ENCODE peak calls at places on chromosomes 3 and 15, in five cellular contexts. G is neural crest cell, W is GM23338, R is progenitor cell of endocrine pancreas, J is lower leg skin. V is an unnamed sample.

GRCh38 chr3:41933154-41933676 is 28.7 kb downstream of the ULK4 start:
- DNase-seq in G (no peak), W (no peak), R (no peak), J (no peak), V (no peak)

GRCh38 chr3:122754867-122755835 is 38.5 kb downstream of the HSPBAP1 start:
- DNase-seq in R (no peak), W (peak), G (no peak), J (no peak), V (peak)

GRCh38 chr3:162569314-162569713 is 1072.7 kb downstream of the OTOL1 start:
- DNase-seq in W (no peak), G (no peak), J (no peak), R (no peak), V (no peak)

GRCh38 chr15:80550910-80551265 is 144.2 kb upstream of the ABHD17C start:
- DNase-seq in W (no peak), G (no peak), J (no peak), R (no peak), V (no peak)

GRCh38 chr3:71850654-71851053 is 65.7 kb upstream of the PROK2 start:
- DNase-seq in R (no peak), W (no peak), G (no peak), J (no peak), V (no peak)

GRCh38 chr15:73924258-73924921 is 1.9 kb upstream of the LOXL1 start:
- DNase-seq in J (no peak), W (no peak), R (no peak), G (no peak), V (no peak)

GRCh38 chr3:52036222-52036694 is 20.1 kb downstream of the DUSP7 start:
- DNase-seq in J (no peak), R (no peak), G (no peak), W (no peak), V (no peak)

GRCh38 chr3:117898722-117899121 is 1135.9 kb downstream of the IGSF11 start:
- DNase-seq in J (no peak), R (no peak), G (no peak), W (peak), V (peak)

GRCh38 chr15:63983071-63983711 is 63.1 kb downstream of the DAPK2 start:
- DNase-seq in J (peak), W (no peak), G (peak), R (no peak), V (no peak)

GRCh38 chr3:32442766-32443165 is 51.1 kb downstream of the CMTM7 start:
- DNase-seq in W (no peak), J (no peak), G (no peak), R (no peak), V (no peak)

GRCh38 chr3:123331006-123331405 is 117.9 kb downstream of the ADCY5 start:
- DNase-seq in W (no peak), J (no peak), R (no peak), G (no peak), V (no peak)

GRCh38 chr15:78950906-78951840 is 6.3 kb upstream of the CTSH start:
- DNase-seq in J (no peak), W (no peak), R (no peak), G (no peak), V (no peak)

GRCh38 chr3:169748670-169749069 is 16.2 kb downstream of the TERC start:
- DNase-seq in G (no peak), J (no peak), W (no peak), R (no peak), V (no peak)

GRCh38 chr15:90413411-90414379 is 25.7 kb downstream of the IQGAP1 start:
- DNase-seq in W (no peak), R (no peak), G (no peak), J (no peak), V (no peak)

GRCh38 chr3:127710473-127710941 is 37.8 kb downstream of the ABTB1 start:
- DNase-seq in W (no peak), G (no peak), J (peak), R (no peak), V (no peak)

GRCh38 chr3:186953011-186953487 is 22.7 kb downstream of the ST6GAL1 start:
- DNase-seq in J (no peak), W (no peak), G (no peak), R (no peak), V (no peak)

GRCh38 chr15:74776851-74777768 is 4.8 kb upstream of the CSK start:
- DNase-seq in G (no peak), J (no peak), R (no peak), W (peak), V (peak)

GRCh38 chr3:46675426-46675825 is 18.1 kb downstream of the ALS2CL start:
- DNase-seq in J (no peak), R (no peak), G (no peak), W (no peak), V (no peak)

GRCh38 chr15:54082836-54083492 is 104.7 kb downstream of the UNC13C start:
- DNase-seq in W (peak), J (no peak), R (peak), G (peak), V (peak)

GRCh38 chr3:72077473-72078259 is 292.7 kb upstream of the PROK2 start:
- DNase-seq in R (no peak), G (no peak), W (no peak), J (no peak), V (no peak)

GRCh38 chr3:110362756-110363155 is 708.9 kb upstream of the NECTIN3 start:
- DNase-seq in J (no peak), W (no peak), R (no peak), G (no peak), V (no peak)

GRCh38 chr3:31004025-31004678 is 109.7 kb upstream of the GADL1 start:
- DNase-seq in R (no peak), G (no peak), W (no peak), J (no peak), V (no peak)

GRCh38 chr15:89088605-89089315 is 504 bp downstream of the ABHD2 start:
- DNase-seq in G (no peak), R (peak), W (peak), J (peak), V (peak)

GRCh38 chr15:101153801-101154656 is 97.8 kb downstream of the CHSY1 start:
- DNase-seq in G (no peak), R (no peak), W (no peak), J (no peak), V (no peak)

GRCh38 chr15:101151286-101151685 is 100.6 kb downstream of the CHSY1 start:
- DNase-seq in J (no peak), G (no peak), W (no peak), R (no peak), V (no peak)

GRCh38 chr15:101150723-101151040 is 101.2 kb downstream of the CHSY1 start:
- DNase-seq in G (no peak), W (no peak), J (no peak), R (no peak), V (no peak)

GRCh38 chr15:101149864-101150722 is 101.8 kb downstream of the CHSY1 start:
- DNase-seq in R (no peak), J (no peak), G (no peak), W (peak), V (no peak)

GRCh38 chr15:101152914-101153313 is 98.9 kb downstream of the CHSY1 start:
- DNase-seq in W (peak), R (no peak), G (peak), J (no peak), V (peak)
- TF ChIP-seq CTCF in W (peak), R (peak), G (peak), J (no peak), V (peak)

GRCh38 chr3:58173670-58174472 is 36.9 kb downstream of the DNASE1L3 start:
- DNase-seq in R (peak), W (peak), G (no peak), J (no peak), V (peak)
- TF ChIP-seq CTCF in R (peak), W (peak), G (peak), J (no peak), V (no peak)

DNA sequence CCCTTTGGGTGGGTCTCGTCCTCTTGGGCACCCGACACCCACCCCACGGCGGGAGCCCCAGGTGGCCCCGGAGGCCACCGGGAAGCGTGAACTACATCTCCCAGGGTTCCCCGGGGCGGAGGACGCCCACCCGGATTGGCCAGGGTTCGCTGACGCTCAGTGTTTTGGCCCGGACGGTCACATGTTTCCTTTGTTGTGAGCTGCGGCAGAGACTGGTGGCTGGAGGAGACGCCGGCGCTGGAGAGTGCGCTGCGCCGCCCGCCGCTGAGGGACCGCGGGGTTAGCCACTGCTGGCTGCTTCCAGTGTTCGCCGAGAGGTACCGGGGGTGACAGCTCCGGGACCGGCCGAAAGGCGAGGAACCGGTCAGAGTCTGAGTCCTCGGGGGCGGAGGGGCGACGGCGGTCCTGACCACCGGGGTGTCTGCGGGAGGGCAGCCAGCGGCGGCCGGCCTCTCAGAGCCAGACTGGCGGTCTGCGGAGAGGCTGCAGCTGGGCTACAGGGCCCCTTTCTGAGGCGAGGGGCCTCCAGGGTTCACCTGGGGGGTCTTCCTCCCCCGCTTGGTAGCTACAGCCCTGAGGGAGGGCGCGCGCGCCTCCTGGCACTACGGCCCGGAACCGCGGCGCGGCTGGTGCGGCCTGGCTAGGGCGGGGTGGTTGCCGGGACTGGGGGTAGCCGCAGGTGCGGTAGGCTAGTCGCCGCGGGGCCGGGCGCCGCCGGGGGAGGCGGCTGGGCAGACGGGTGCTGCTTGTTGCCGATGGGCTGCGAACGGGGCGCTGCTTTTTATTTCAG is at the start of gene KLHL24:
- DNase-seq in G (peak), W (peak), J (peak), R (peak), V (peak)
- TF ChIP-seq CTCF in G (peak), W (peak), J (no peak), R (no peak), V (no peak)

GRCh38 chr3:100760377-100760776 is 51.1 kb downstream of the TFG start:
- DNase-seq in W (no peak), R (no peak), J (no peak), G (no peak), V (no peak)

GRCh38 chr3:100761951-100762350 is 52.7 kb downstream of the TFG start:
- DNase-seq in W (no peak), G (no peak), R (no peak), J (no peak), V (no peak)

GRCh38 chr3:100765437-100765975 is 56.2 kb downstream of the TFG start:
- DNase-seq in R (no peak), J (no peak), W (no peak), G (no peak), V (no peak)

GRCh38 chr3:100759162-100759561 is 49.9 kb downstream of the TFG start:
- DNase-seq in W (no peak), J (no peak), G (no peak), R (no peak), V (no peak)

GRCh38 chr3:100761211-100761921 is 52.1 kb downstream of the TFG start:
- DNase-seq in R (no peak), J (no peak), W (peak), G (no peak), V (no peak)
- TF ChIP-seq CTCF in R (peak), J (no peak), W (peak), G (peak), V (no peak)

GRCh38 chr3:190122198-190122771 is 1.6 kb upstream of the P3H2 start:
- DNase-seq in G (no peak), W (peak), J (no peak), R (no peak), V (no peak)
- TF ChIP-seq CTCF in G (no peak), W (no peak), J (no peak), R (no peak), V (no peak)

DNA sequence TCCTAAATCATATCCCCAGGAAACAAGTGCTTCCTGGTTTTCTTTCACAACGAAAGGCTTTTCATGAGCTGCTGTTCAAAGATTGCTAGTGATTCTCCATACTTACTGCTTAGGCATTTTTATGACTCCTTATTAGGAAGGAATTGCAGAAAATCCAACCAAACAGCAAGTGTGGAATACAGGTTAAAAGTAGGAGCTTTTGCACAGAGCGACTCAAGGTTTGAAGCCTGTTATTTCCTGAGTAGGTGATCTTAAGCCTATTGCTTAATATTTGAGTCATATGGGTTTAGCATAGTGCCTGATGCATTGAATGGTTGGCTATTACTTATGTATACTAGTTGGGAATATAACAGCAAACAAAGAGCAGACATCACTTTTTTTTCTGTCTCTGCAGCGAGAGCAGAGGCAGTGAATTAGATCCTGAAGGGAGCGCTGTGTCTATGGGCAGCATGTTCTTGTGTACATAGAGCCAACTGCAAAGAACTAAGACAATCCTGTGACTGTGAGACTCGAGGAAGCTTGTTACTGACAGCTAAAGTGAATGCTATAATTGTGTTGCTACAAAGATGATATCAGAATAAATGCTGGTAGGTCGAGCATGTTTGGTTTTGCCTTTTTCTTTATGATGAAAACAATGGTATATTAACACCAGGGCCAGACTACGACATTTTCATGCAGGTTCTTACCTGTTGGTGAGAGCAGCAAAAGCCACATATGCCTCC is 6.3 kb downstream of the TM4SF1 start:
- DNase-seq in R (no peak), J (no peak), W (peak), G (no peak), V (peak)
- TF ChIP-seq CTCF in R (no peak), J (no peak), W (peak), G (no peak), V (no peak)

GRCh38 chr3:181418249-181418648 is 293.5 kb upstream of the SOX2 start:
- DNase-seq in W (no peak), J (no peak), G (no peak), R (no peak), V (no peak)
- TF ChIP-seq CTCF in W (no peak), J (no peak), G (no peak), R (no peak), V (no peak)

V was measured in endothelial cell.